ENCODE peak calls at places on chromosomes 4 and X, in six cellular contexts. F, Q, A, X, M and J are unnamed samples.

GRCh38 chr4:85994576-85994975 is 365.3 kb downstream of the MAPK10 start:
- DNase-seq in M (no peak), Q (no peak), F (no peak), X (no peak), A (no peak), J (no peak)

GRCh38 chr4:120215350-120215749 is 148.7 kb upstream of the MAD2L1 start:
- DNase-seq in A (no peak), F (no peak), M (no peak), Q (no peak), X (no peak), J (no peak)

GRCh38 chr4:181792641-181793612 is 450.3 kb upstream of the TENM3 start:
- DNase-seq in M (no peak), A (no peak), F (no peak), X (no peak), Q (no peak), J (no peak)

GRCh38 chr4:161486454-161486853 is 677.3 kb downstream of the FSTL5 start:
- DNase-seq in F (no peak), M (no peak), A (no peak), X (no peak), Q (no peak), J (no peak)

GRCh38 chr4:116796022-116796421 is 289.4 kb downstream of the TRAM1L1 start:
- DNase-seq in A (no peak), X (no peak), Q (no peak), M (no peak), F (no peak), J (no peak)

GRCh38 chr4:47374477-47374876 is 89.0 kb downstream of the COMMD8 start:
- DNase-seq in F (no peak), X (no peak), Q (no peak), M (no peak), A (no peak), J (no peak)

GRCh38 chr4:63459329-63459728 is 949.9 kb downstream of the TECRL start:
- DNase-seq in Q (no peak), X (no peak), A (no peak), F (no peak), M (no peak), J (no peak)

GRCh38 chrX:49079489-49080428 is at the start of gene WDR45:
- DNase-seq in M (peak; percentile 73), X (peak; percentile 78), A (peak; percentile 88), Q (peak; percentile 51), F (peak; percentile 79), J (peak; percentile 87)

GRCh38 chr4:147034372-147034771 is 88.7 kb upstream of the TTC29 start:
- DNase-seq in F (no peak), M (no peak), A (no peak), Q (no peak), X (no peak), J (no peak)

GRCh38 chr4:15737255-15737654 is 34.4 kb downstream of the BST1 start:
- DNase-seq in X (no peak), M (no peak), A (no peak), F (no peak), Q (no peak), J (no peak)

GRCh38 chr4:152957437-152958185 is 21.5 kb downstream of the FHDC1 start:
- DNase-seq in X (peak; percentile 6), A (no peak), M (peak; percentile 79), Q (no peak), F (no peak), J (no peak)

GRCh38 chr4:1212546-1213335 is 36.2 kb downstream of the CTBP1 start:
- DNase-seq in A (peak; percentile 68), Q (no peak), M (no peak), F (no peak), X (no peak), J (no peak)

GRCh38 chr4:1210971-1211370 is 38.0 kb downstream of the CTBP1 start:
- DNase-seq in F (peak; percentile 18), M (no peak), X (no peak), Q (no peak), A (peak; percentile 72), J (peak; percentile 53)

GRCh38 chr4:1213336-1213995 is 35.5 kb downstream of the CTBP1 start:
- DNase-seq in X (no peak), M (no peak), A (no peak), Q (no peak), F (no peak), J (no peak)

GRCh38 chr4:1211371-1211770 is 37.6 kb downstream of the CTBP1 start:
- DNase-seq in M (no peak), A (peak; percentile 61), Q (no peak), X (no peak), F (no peak), J (peak; percentile 40)

DNA sequence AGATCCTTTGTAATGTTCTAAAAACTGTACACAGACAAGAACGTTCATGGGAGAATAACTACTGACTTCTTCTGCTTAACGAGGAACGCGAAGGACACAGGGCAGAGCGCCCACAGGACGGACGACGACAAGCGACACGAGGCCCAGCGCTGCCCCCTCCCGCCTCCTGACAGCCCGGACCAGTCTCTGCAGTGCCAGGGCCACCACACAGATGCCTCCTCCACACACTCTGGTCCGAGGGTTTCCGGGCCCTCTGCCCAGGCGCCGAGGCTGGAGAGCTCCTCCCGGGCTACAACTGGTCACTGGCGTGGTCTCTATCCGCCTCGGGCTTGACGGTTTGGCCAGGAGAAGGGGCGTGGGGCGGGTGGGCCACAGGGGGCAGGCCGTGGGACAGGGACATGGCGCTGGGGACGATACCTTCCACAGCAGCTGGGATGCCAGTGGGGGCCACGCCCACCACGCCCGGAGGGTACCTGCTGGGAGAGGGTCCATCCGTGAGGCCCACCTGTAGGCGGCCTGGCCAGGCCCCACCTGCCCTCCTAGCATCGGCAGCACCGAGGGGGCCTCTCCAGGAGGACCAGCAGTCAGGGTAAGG is 36.9 kb downstream of the CTBP1 start:
- DNase-seq in X (no peak), A (peak; percentile 77), Q (no peak), F (no peak), M (no peak), J (peak; percentile 68)
- TF ChIP-seq POLR2A in X (no peak), A (no peak), Q (no peak), F (no peak), M (no peak), J (no peak)

DNA sequence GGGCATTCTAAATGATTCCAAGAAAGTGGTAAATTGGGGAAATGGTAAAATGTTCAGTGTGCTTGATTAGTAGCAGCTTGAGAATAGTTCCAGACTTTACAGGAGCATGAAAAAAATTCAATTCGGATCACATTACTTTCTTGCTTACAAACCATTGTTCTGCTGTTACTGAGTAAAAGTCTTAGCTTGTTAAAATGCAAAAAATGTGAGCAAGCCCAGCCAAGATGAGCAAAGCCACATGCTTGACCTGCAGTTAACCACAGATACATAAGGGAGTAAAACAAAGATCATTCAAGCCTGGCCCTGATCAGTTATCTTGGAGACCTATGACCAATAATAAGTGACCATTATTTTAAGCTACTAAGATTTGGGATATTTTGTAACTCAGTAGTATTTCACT is 562.9 kb upstream of the MAGEB2 start:
- DNase-seq in X (no peak), Q (no peak), F (no peak), M (no peak), A (no peak), J (no peak)
- TF ChIP-seq EP300 in X (no peak), Q (no peak), F (no peak), M (no peak), A (no peak), J (no peak)

GRCh38 chr4:10079256-10079655 is 37.3 kb downstream of the WDR1 start:
- DNase-seq in M (peak; percentile 24), Q (no peak), A (peak; percentile 60), F (no peak), X (no peak), J (peak; percentile 61)

GRCh38 chr4:10077492-10078335 is 38.9 kb downstream of the WDR1 start:
- DNase-seq in X (no peak), F (no peak), M (peak; percentile 36), Q (no peak), A (peak; percentile 66), J (no peak)

GRCh38 chr4:10077101-10077491 is 39.5 kb downstream of the WDR1 start:
- DNase-seq in A (peak; percentile 53), F (no peak), Q (no peak), X (no peak), M (peak; percentile 21), J (no peak)

GRCh38 chr4:10079951-10080873 is 36.4 kb downstream of the WDR1 start:
- DNase-seq in X (no peak), F (no peak), M (peak; percentile 18), Q (no peak), A (peak; percentile 62), J (peak; percentile 72)

GRCh38 chr4:10078481-10079233 is 37.9 kb downstream of the WDR1 start:
- DNase-seq in F (no peak), X (no peak), A (peak; percentile 64), M (peak; percentile 20), Q (no peak), J (no peak)
- TF ChIP-seq POLR2A in F (no peak), X (no peak), A (no peak), M (no peak), Q (no peak), J (no peak)

GRCh38 chr4:118753685-118754084 is 68.5 kb downstream of the METTL14 start:
- DNase-seq in Q (no peak), X (no peak), F (no peak), A (no peak), M (no peak), J (no peak)

GRCh38 chr4:118749347-118749988 is 64.3 kb downstream of the METTL14 start:
- DNase-seq in X (no peak), F (no peak), Q (no peak), A (no peak), M (no peak), J (no peak)

GRCh38 chr4:118753096-118753495 is 67.9 kb downstream of the METTL14 start:
- DNase-seq in X (no peak), A (no peak), Q (no peak), F (no peak), M (no peak), J (no peak)

GRCh38 chr4:118752551-118752950 is 67.4 kb downstream of the METTL14 start:
- DNase-seq in M (no peak), X (no peak), Q (no peak), F (no peak), A (no peak), J (no peak)

GRCh38 chr4:118751634-118752293 is 66.6 kb downstream of the METTL14 start:
- DNase-seq in M (no peak), X (no peak), F (no peak), A (no peak), Q (no peak), J (no peak)
- TF ChIP-seq EP300 in M (no peak), X (no peak), F (no peak), A (no peak), Q (no peak), J (no peak)